ENCODE peak calls at places on chromosomes 5 and 9, in eight cellular contexts. G is mammary epithelial cell, L is PC-3, A is IMR-90, K is endodermal cell, E is H1, R is neural progenitor cell, I is fibroblast of lung. W is an unnamed sample.

GRCh38 chr9:87267701-87268100 is 230.0 kb upstream of the DAPK1 start:
- DNase-seq in L (no peak), R (no peak), K (no peak), I (no peak), E (no peak), A (no peak), G (no peak), W (no peak)

GRCh38 chr5:170315154-170315553 is 17.6 kb upstream of the LCP2 start:
- DNase-seq in L (no peak), R (peak; percentile 36), I (no peak), E (no peak), A (no peak), G (no peak), K (no peak), W (no peak)

GRCh38 chr9:121277518-121278275 is 9.7 kb downstream of the GSN start:
- DNase-seq in G (peak; percentile 37), L (no peak), R (no peak), A (peak; percentile 77), K (no peak), I (peak; percentile 51), E (no peak), W (peak; percentile 74)

GRCh38 chr5:58187473-58188286 is 272.2 kb downstream of the PLK2 start:
- DNase-seq in L (peak; percentile 27), I (no peak), G (peak; percentile 8), E (no peak), R (no peak), A (no peak), K (no peak), W (no peak)

GRCh38 chr9:14323969-14324366 is 10.0 kb upstream of the NFIB start:
- DNase-seq in R (no peak), E (no peak), I (no peak), A (no peak), G (no peak), K (no peak), L (no peak), W (no peak)

GRCh38 chr5:99317136-99317535 is 388.3 kb upstream of the CHD1 start:
- DNase-seq in R (no peak), E (no peak), L (peak; percentile 30), K (no peak), G (no peak), A (no peak), I (no peak), W (no peak)

GRCh38 chr9:7140401-7140800 is 382.6 kb downstream of the KDM4C start:
- DNase-seq in K (no peak), A (no peak), L (no peak), R (no peak), E (no peak), I (no peak), G (no peak), W (no peak)

GRCh38 chr9:111467778-111468367 is 16.3 kb downstream of the ECPAS start:
- DNase-seq in G (no peak), R (no peak), K (no peak), I (no peak), A (no peak), L (no peak), E (no peak), W (no peak)

GRCh38 chr9:79581794-79582193 is 10.0 kb downstream of the TLE4 start:
- DNase-seq in I (peak; percentile 74), G (peak; percentile 72), R (peak; percentile 32), E (no peak), K (peak; percentile 61), A (peak; percentile 94), L (peak; percentile 52), W (peak; percentile 94)

GRCh38 chr5:114419941-114420340 is 58.1 kb downstream of the KCNN2 start:
- DNase-seq in K (no peak), A (peak; percentile 93), E (no peak), G (no peak), I (peak; percentile 85), L (peak; percentile 55), R (no peak), W (no peak)

GRCh38 chr5:103016167-103016566 is 103.8 kb downstream of the GIN1 start:
- DNase-seq in K (no peak), E (no peak), R (no peak), L (no peak), A (no peak), I (no peak), G (no peak), W (no peak)

GRCh38 chr5:145110826-145111225 is 724.3 kb downstream of the PRELID2 start:
- DNase-seq in L (no peak), G (no peak), K (no peak), I (peak; percentile 12), A (peak; percentile 16), E (no peak), R (no peak), W (no peak)

GRCh38 chr9:92378825-92379535 is 25.4 kb downstream of the OGN start:
- DNase-seq in E (no peak), I (peak; percentile 29), R (peak; percentile 38), L (no peak), K (no peak), A (peak; percentile 57), G (no peak), W (peak; percentile 92)

GRCh38 chr5:175589714-175590113 is 68.2 kb upstream of the HRH2 start:
- DNase-seq in I (no peak), L (no peak), K (no peak), R (no peak), A (no peak), G (no peak), E (no peak), W (peak; percentile 8)

GRCh38 chr5:178677429-178677828 is 50.6 kb upstream of the CLK4 start:
- DNase-seq in E (no peak), A (no peak), G (no peak), L (peak; percentile 43), K (no peak), I (no peak), R (no peak), W (no peak)

GRCh38 chr5:36928947-36929346 is 52.4 kb downstream of the NIPBL start:
- DNase-seq in A (peak; percentile 86), I (peak; percentile 83), L (peak; percentile 95), E (no peak), G (peak; percentile 88), R (no peak), K (no peak), W (peak; percentile 80)

GRCh38 chr9:131228096-131228495 is 48.2 kb downstream of the FAM78A start:
- DNase-seq in I (no peak), L (no peak), K (no peak), E (no peak), A (no peak), G (no peak), R (no peak), W (no peak)

GRCh38 chr5:132687995-132688394 is 14.2 kb downstream of the IL4 start:
- DNase-seq in R (no peak), E (no peak), L (no peak), G (no peak), I (no peak), K (no peak), A (no peak), W (no peak)

GRCh38 chr5:122999947-123000563 is 36.5 kb downstream of the PPIC start:
- DNase-seq in L (peak; percentile 53), A (no peak), I (peak; percentile 22), R (peak; percentile 85), G (no peak), K (peak; percentile 91), E (peak; percentile 38), W (peak; percentile 6)

GRCh38 chr5:35926389-35927051 is 11.9 kb downstream of the CAPSL start:
- DNase-seq in I (peak; percentile 65), G (peak; percentile 37), K (peak; percentile 87), E (no peak), R (peak; percentile 76), L (peak; percentile 84), A (peak; percentile 50), W (peak; percentile 8)

GRCh38 chr9:137540536-137540935 is 9.7 kb downstream of the PNPLA7 start:
- DNase-seq in I (no peak), E (no peak), R (no peak), K (no peak), A (no peak), L (no peak), G (no peak), W (no peak)
- H3K9ac ChIP-seq in I (no peak overlapping the region), E (no peak overlapping the region), R (no peak overlapping the region), K (no peak overlapping the region), A (no peak overlapping the region), L (no peak overlapping the region), G (no peak overlapping the region), W (no peak overlapping the region)

DNA sequence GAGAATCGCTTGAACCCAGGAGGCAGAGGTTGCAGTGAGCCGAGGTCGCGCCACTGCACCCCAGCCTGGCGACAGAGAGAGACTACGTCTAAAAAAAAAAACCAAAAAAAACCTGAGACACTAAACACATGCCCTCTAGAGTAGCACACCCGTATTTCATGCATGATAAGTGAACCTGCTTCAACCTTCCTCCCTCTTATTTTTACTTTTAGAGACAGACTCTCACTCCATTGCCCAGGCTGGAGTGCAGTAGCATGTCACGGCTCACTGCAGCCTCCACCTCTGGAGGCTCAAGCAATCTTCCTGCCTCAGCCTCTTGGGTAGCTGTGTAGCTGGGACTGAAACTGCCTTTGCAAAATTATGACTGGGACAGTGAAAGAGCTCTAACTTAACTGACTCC is 17.6 kb upstream of the NANS start:
- DNase-seq in A (no peak), R (no peak), E (no peak), K (peak; percentile 24), G (no peak), L (no peak), I (no peak), W (no peak)
- H3K9ac ChIP-seq in A (no peak overlapping the region), R (no peak overlapping the region), E (no peak overlapping the region), K (no peak overlapping the region), G (no peak overlapping the region), L (no peak overlapping the region), I (no peak overlapping the region), W (no peak overlapping the region)

DNA sequence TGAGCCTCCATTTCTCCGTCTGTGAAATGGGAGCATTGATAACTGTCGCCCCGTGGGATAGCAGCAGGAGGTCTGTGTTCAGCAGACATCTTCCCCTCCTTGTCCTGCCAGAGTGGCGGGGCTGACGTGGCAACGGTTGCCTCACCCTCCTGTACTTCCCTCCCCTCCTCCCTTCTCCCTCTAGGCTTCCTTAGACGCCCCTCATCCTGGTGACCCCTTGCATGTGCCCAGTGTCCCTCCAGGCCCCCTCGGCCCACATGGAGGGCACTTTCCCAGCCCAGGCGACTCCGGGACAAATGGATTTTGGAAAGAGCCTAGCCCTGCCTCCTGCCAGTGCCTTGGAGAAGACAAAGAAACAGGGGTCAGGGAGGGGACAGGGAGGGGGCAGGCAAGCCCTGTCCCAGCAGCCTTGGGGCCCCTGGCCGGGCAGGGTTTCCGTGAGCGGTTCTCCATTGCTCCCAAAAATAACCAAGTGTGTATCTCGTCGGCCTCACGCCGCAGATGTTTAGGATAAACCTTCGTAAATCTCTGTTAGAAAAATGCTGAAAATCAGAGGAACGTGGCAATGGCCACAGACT is 38.3 kb upstream of the NEURL1B start:
- DNase-seq in G (no peak), L (no peak), I (no peak), E (no peak), R (no peak), A (no peak), K (peak; percentile 41), W (no peak)
- H3K9ac ChIP-seq in G (no peak overlapping the region), L (no peak overlapping the region), I (no peak overlapping the region), E (no peak overlapping the region), R (no peak overlapping the region), A (peak overlapping the region; percentile 1), K (no peak overlapping the region), W (peak overlapping the region; percentile 14)

GRCh38 chr5:89342106-89342876 is 459.3 kb upstream of the MEF2C start:
- DNase-seq in L (no peak), E (no peak), I (peak; percentile 65), A (peak; percentile 86), G (peak; percentile 37), K (no peak), R (no peak), W (peak; percentile 95)
- H3K9ac ChIP-seq in L (no peak overlapping the region), E (no peak overlapping the region), I (no peak overlapping the region), A (no peak overlapping the region), G (no peak overlapping the region), K (no peak overlapping the region), R (no peak overlapping the region), W (no peak overlapping the region)

GRCh38 chr9:19074836-19075235 is 25.6 kb downstream of the RRAGA start:
- DNase-seq in L (peak; percentile 75), E (no peak), I (no peak), K (no peak), G (peak; percentile 70), A (peak; percentile 22), R (no peak), W (peak; percentile 1)
- H3K9ac ChIP-seq in L (no peak overlapping the region), E (no peak overlapping the region), I (no peak overlapping the region), K (no peak overlapping the region), G (no peak overlapping the region), A (no peak overlapping the region), R (no peak overlapping the region), W (no peak overlapping the region)

W was measured in astrocyte.